ENCODE peak calls at places on chromosomes 13 and 19, in five cellular contexts. F, M, Z, I and C are unnamed samples.

GRCh38 chr19:44212250-44212864 is at the start of gene ZNF227:
- DNase-seq in F (peak), M (peak), Z (peak), I (peak), C (peak)

GRCh38 chr13:95492044-95492801 is 60.3 kb upstream of the CLDN10 start:
- DNase-seq in F (no peak), M (no peak), Z (no peak), I (no peak), C (peak)

GRCh38 chr19:33677745-33678426 is 56.1 kb downstream of the CHST8 start:
- DNase-seq in F (no peak), M (no peak), Z (peak), I (no peak), C (no peak)

GRCh38 chr13:51614350-51614786 is 30.1 kb downstream of the WDFY2 start:
- DNase-seq in F (no peak), M (peak), Z (peak), I (peak), C (no peak)

GRCh38 chr19:19185853-19186728 is 5.9 kb downstream of the BORCS8 start:
- DNase-seq in F (no peak), M (peak), Z (peak), I (peak), C (peak)

GRCh38 chr19:46392252-46392801 is 21.0 kb downstream of the CCDC8 start:
- DNase-seq in F (no peak), M (peak), Z (peak), I (no peak), C (no peak)

GRCh38 chr13:102405499-102406079 is 3.7 kb upstream of the FGF14 start:
- DNase-seq in F (no peak), M (no peak), Z (peak), I (peak), C (no peak)

GRCh38 chr19:46904114-46905060 is 43.6 kb downstream of the ARHGAP35 start:
- DNase-seq in F (no peak), M (peak), Z (no peak), I (no peak), C (no peak)

GRCh38 chr19:31286491-31286890 is 62.7 kb downstream of the TSHZ3 start:
- DNase-seq in F (no peak), M (peak), Z (no peak), I (no peak), C (no peak)

GRCh38 chr19:49570997-49571676 is 9.2 kb downstream of the NOSIP start:
- DNase-seq in F (no peak), M (no peak), Z (no peak), I (peak), C (peak)

GRCh38 chr13:43785166-43785680 is 1.5 kb downstream of the ENOX1 start:
- DNase-seq in F (no peak), M (no peak), Z (peak), I (no peak), C (no peak)

GRCh38 chr19:19459707-19460251 is 54.3 kb downstream of the GATAD2A start:
- DNase-seq in F (peak), M (peak), Z (no peak), I (peak), C (no peak)

GRCh38 chr13:89763011-89763410 is 1584.5 kb upstream of the MIR17HG start:
- DNase-seq in F (no peak), M (no peak), Z (no peak), I (no peak), C (no peak)

GRCh38 chr13:31890946-31891345 is 140.6 kb upstream of the FRY start:
- DNase-seq in F (no peak), M (no peak), Z (no peak), I (no peak), C (no peak)

GRCh38 chr19:49581007-49581508 is at the start of gene PRRG2:
- DNase-seq in F (no peak), M (no peak), Z (no peak), I (no peak), C (no peak)

GRCh38 chr13:60178327-60178726 is 14.6 kb upstream of the DIAPH3 start:
- DNase-seq in F (no peak), M (no peak), Z (no peak), I (no peak), C (no peak)

GRCh38 chr19:27796073-27796472 is 1416.9 kb downstream of the UQCRFS1 start:
- DNase-seq in F (no peak), M (no peak), Z (no peak), I (no peak), C (no peak)

GRCh38 chr19:16197188-16197621 is 506 bp upstream of the AP1M1 start:
- DNase-seq in F (peak), M (peak), Z (no peak), I (no peak), C (no peak)

GRCh38 chr19:23409392-23410048 is 14.2 kb upstream of the ZNF91 start:
- DNase-seq in F (no peak), M (no peak), Z (no peak), I (no peak), C (no peak)

GRCh38 chr19:1907563-1908363 is 2.6 kb downstream of the ADAT3 start:
- DNase-seq in F (no peak), M (no peak), Z (no peak), I (no peak), C (no peak)

GRCh38 chr13:112781881-112782361 is 92.1 kb downstream of the ATP11A start:
- DNase-seq in F (no peak), M (no peak), Z (no peak), I (no peak), C (no peak)

GRCh38 chr19:16420781-16421386 is 50.9 kb downstream of the EPS15L1 start:
- DNase-seq in F (no peak), M (no peak), Z (no peak), I (no peak), C (no peak)

GRCh38 chr13:20566424-20566916 is 487 bp upstream of the IFT88 start:
- DNase-seq in F (peak), M (no peak), Z (no peak), I (peak), C (peak)